ENCODE peak calls at places on chromosome 19, in seven cellular contexts. U is tibial artery, G is HCT116, Q is cardiac muscle cell, N is ovary, Y is thoracic aorta, K is A549. P is an unnamed sample.
A peak's percentile ranks its signal among the peaks of the same experiment; 100 is the strongest.

GRCh38 chr19:12838182-12838890 is at the start of gene MAST1:
- DNase-seq in U (no peak), G (no peak), Q (peak; percentile 27), N (no peak), Y (no peak), K (no peak), P (peak; percentile 29)

GRCh38 chr19:52600639-52601024 is 30.5 kb downstream of the ZNF701 start:
- DNase-seq in U (peak; percentile 28), G (no peak), Q (no peak), N (peak; percentile 44), Y (no peak), K (no peak), P (peak; percentile 86)

GRCh38 chr19:6065685-6066365 is 44.5 kb downstream of the RFX2 start:
- DNase-seq in U (no peak), G (no peak), Q (no peak), N (no peak), Y (no peak), K (peak; percentile 66), P (peak; percentile 73)

GRCh38 chr19:46481947-46482346 is 10.6 kb upstream of the PNMA8A start:
- DNase-seq in U (no peak), G (no peak), Q (peak; percentile 63), N (no peak), Y (no peak), K (no peak), P (no peak)

GRCh38 chr19:12800344-12800732 is 1.3 kb downstream of the PRDX2 start:
- DNase-seq in U (no peak), G (no peak), Q (no peak), N (no peak), Y (no peak), K (no peak), P (no peak)

GRCh38 chr19:55766466-55766865 is 2.5 kb upstream of the RFPL4AL1 start:
- DNase-seq in U (no peak), G (no peak), Q (no peak), N (no peak), Y (no peak), K (no peak), P (no peak)

GRCh38 chr19:53467138-53467502 is 413 bp upstream of the ZNF813 start:
- DNase-seq in U (peak; percentile 26), G (no peak), Q (no peak), N (peak; percentile 45), Y (no peak), K (no peak), P (no peak)

GRCh38 chr19:18764591-18765051 is 26.5 kb downstream of the COMP start:
- DNase-seq in U (no peak), G (no peak), Q (no peak), N (no peak), Y (no peak), K (no peak), P (no peak)

GRCh38 chr19:7869453-7869909 is 4.7 kb downstream of the PRR36 start:
- DNase-seq in U (no peak), G (no peak), Q (peak; percentile 40), N (peak; percentile 91), Y (no peak), K (no peak), P (peak; percentile 67)

GRCh38 chr19:40312533-40312932 is 27.4 kb upstream of the AKT2 start:
- DNase-seq in U (no peak), G (no peak), Q (no peak), N (no peak), Y (no peak), K (no peak), P (no peak)

GRCh38 chr19:49497047-49497789 is 984 bp downstream of the RPS11 start:
- DNase-seq in U (peak; percentile 73), G (no peak), Q (peak; percentile 63), N (peak; percentile 61), Y (no peak), K (peak; percentile 77), P (peak; percentile 88)

GRCh38 chr19:16627194-16627927 is 643 bp downstream of the MED26 start:
- DNase-seq in U (no peak), G (no peak), Q (no peak), N (peak; percentile 45), Y (no peak), K (peak; percentile 11), P (no peak)

GRCh38 chr19:38467541-38468525 is 34.3 kb downstream of the RYR1 start:
- DNase-seq in U (no peak), G (no peak), Q (no peak), N (no peak), Y (no peak), K (no peak), P (no peak)

GRCh38 chr19:45347570-45348366 is 7.2 kb downstream of the KLC3 start:
- DNase-seq in U (no peak), G (no peak), Q (no peak), N (no peak), Y (no peak), K (no peak), P (no peak)

GRCh38 chr19:21115430-21115829 is 26.4 kb upstream of the ZNF431 start:
- DNase-seq in U (no peak), G (no peak), Q (no peak), N (no peak), Y (no peak), K (no peak), P (no peak)

GRCh38 chr19:35442091-35442490 is 6.0 kb upstream of the FFAR2 start:
- DNase-seq in U (peak; percentile 51), G (no peak), Q (no peak), N (no peak), Y (no peak), K (no peak), P (no peak)

GRCh38 chr19:906480-906879 is 6.5 kb downstream of the R3HDM4 start:
- DNase-seq in U (no peak), G (no peak), Q (no peak), N (no peak), Y (no peak), K (no peak), P (no peak)

GRCh38 chr19:28289294-28290063 is 923.5 kb downstream of the UQCRFS1 start:
- DNase-seq in U (no peak), G (no peak), Q (peak; percentile 51), N (no peak), Y (no peak), K (no peak), P (no peak)

GRCh38 chr19:28290963-28291657 is 921.8 kb downstream of the UQCRFS1 start:
- DNase-seq in U (no peak), G (no peak), Q (no peak), N (no peak), Y (no peak), K (no peak), P (no peak)

GRCh38 chr19:28291874-28292273 is 921.1 kb downstream of the UQCRFS1 start:
- DNase-seq in U (no peak), G (no peak), Q (no peak), N (no peak), Y (no peak), K (no peak), P (no peak)

GRCh38 chr19:28285917-28286316 is 927.0 kb downstream of the UQCRFS1 start:
- DNase-seq in U (no peak), G (no peak), Q (no peak), N (no peak), Y (no peak), K (no peak), P (no peak)

DNA sequence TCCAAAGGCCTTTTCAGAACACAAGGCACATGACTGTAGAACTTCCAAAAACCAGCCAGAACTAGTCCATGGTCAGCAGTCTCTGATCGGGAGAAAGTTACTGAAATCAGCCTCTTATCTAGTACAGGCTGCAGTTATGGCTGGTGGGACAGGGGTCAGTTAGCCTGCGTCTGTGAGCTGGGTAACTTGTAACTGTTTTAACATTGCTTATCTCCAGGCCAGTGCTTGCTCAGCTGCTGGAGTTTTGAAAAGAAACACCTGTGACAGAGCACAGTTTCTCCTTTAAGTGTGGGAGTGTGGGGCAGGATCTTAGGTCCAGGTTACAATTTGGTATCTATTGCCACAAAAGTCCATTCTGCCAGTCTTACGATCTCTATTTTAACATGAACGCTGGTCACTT is 924.1 kb downstream of the UQCRFS1 start:
- DNase-seq in U (no peak), G (no peak), Q (peak; percentile 23), N (no peak), Y (no peak), K (no peak), P (no peak)
- H3K27ac ChIP-seq in U (no peak overlapping the region), G (no peak overlapping the region), Q (peak overlapping the region; percentile 70), N (no peak overlapping the region), Y (no peak overlapping the region), K (no peak overlapping the region), P (no peak overlapping the region)

GRCh38 chr19:47511128-47511517 is 3.7 kb downstream of the NAPA start:
- DNase-seq in U (no peak), G (no peak), Q (peak; percentile 52), N (peak; percentile 84), Y (no peak), K (no peak), P (no peak)
- H3K4me1 ChIP-seq in U (peaks cover 70% of the 10 kb centered on the region), G (peaks cover 7% of the 10 kb centered on the region), Q (no peaks in the 10 kb centered on the region), N (peaks cover 45% of the 10 kb centered on the region), Y (peaks cover 81% of the 10 kb centered on the region), K (peaks cover 26% of the 10 kb centered on the region), P (peaks cover 11% of the 10 kb centered on the region)

DNA sequence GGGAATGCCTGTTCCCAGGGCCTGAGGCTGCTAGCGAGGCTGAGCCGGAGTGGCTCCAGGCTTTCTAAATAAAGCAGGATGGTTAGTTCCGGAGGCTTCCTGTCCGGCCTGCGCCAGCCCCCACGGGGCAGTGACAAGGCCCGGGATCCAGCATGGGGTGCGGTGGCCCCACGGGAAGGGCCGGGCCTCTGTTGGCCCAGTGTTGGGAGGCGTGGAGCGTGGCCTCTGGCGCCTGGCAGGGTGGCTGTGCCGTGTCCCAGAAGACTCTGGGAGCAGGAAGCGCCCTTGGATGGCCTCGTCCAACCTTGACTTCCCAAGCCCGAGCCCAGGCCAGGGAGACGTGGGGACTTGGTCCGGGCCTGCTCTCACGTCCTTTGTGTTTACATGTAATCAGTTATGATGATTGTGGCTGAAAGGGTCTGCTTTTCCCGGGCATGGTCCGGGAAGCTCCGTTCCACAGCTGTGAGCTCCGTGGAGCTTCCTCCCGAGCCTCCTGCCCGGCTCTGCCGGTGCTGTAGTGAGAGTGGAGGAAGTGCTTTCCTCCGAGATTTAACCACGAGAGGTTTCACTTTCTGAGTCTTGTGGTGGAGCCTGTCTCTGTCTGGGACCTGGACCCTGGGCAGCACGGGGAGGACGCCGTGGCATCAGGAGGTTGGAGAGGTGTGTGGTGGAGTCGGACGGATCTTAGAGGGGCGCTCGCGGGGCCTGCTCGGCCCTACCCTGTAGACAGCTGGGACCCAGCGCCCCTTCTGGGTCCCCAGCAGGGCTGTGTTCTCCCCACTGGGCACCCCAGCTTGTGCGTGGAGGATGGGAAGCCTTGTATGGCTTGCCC is 4.6 kb downstream of the GNA11 start:
- DNase-seq in U (peak; percentile 67), G (no peak), Q (peak; percentile 26), N (no peak), Y (no peak), K (no peak), P (peak; percentile 72)
- H3K4me3 ChIP-seq in U (peak overlapping the region; percentile 91), G (no peak overlapping the region), Q (no peak overlapping the region), N (peak overlapping the region; percentile 27), Y (peak overlapping the region; percentile 91), K (no peak overlapping the region), P (peak overlapping the region; percentile 98)

GRCh38 chr19:4278460-4278901 is 585 bp upstream of the SHD start:
- DNase-seq in U (no peak), G (no peak), Q (no peak), N (no peak), Y (no peak), K (no peak), P (no peak)

GRCh38 chr19:4277051-4277700 is 1.9 kb upstream of the SHD start:
- DNase-seq in U (no peak), G (no peak), Q (no peak), N (no peak), Y (no peak), K (no peak), P (no peak)

GRCh38 chr19:4279530-4280422 is 710 bp downstream of the SHD start:
- DNase-seq in U (no peak), G (no peak), Q (no peak), N (no peak), Y (no peak), K (no peak), P (no peak)

GRCh38 chr19:4278010-4278409 is 1.1 kb upstream of the SHD start:
- DNase-seq in U (no peak), G (no peak), Q (no peak), N (no peak), Y (no peak), K (no peak), P (no peak)

GRCh38 chr19:4278926-4279529 is at the start of gene SHD:
- DNase-seq in U (no peak), G (no peak), Q (no peak), N (no peak), Y (no peak), K (no peak), P (no peak)
- H3K27ac ChIP-seq in U (no peak within 1 kb of the TSS), G (no peak within 1 kb of the TSS), Q (peak within 1 kb of the TSS; percentile 70), N (no peak within 1 kb of the TSS), Y (no peak within 1 kb of the TSS), K (peak within 1 kb of the TSS; percentile 67), P (no peak within 1 kb of the TSS)